ENCODE peak calls at places on chromosome 4, in six cellular contexts. One of them, this sample, is unnamed.

GRCh38 chr4:139115226-139115625 is 61.8 kb downstream of the ELF2 start:
- DNase-seq in HCT116: no peak
- DNase-seq in BJ: no peak
- DNase-seq in sciatic nerve: no peak
- DNase-seq in left ventricle myocardium superior: no peak
- DNase-seq in fibroblast of lung: no peak
- DNase-seq in this sample: no peak

GRCh38 chr4:113828712-113829111 is 67.2 kb upstream of the CAMK2D start:
- DNase-seq in HCT116: no peak
- DNase-seq in BJ: no peak
- DNase-seq in sciatic nerve: no peak
- DNase-seq in left ventricle myocardium superior: no peak
- DNase-seq in fibroblast of lung: peak
- DNase-seq in this sample: no peak

GRCh38 chr4:28391877-28392276 is 1531.2 kb downstream of the STIM2 start:
- DNase-seq in HCT116: no peak
- DNase-seq in BJ: no peak
- DNase-seq in sciatic nerve: no peak
- DNase-seq in left ventricle myocardium superior: no peak
- DNase-seq in fibroblast of lung: no peak
- DNase-seq in this sample: no peak

GRCh38 chr4:109207060-109207459 is 95.4 kb downstream of the COL25A1 start:
- DNase-seq in HCT116: no peak
- DNase-seq in BJ: no peak
- DNase-seq in sciatic nerve: no peak
- DNase-seq in left ventricle myocardium superior: no peak
- DNase-seq in fibroblast of lung: peak
- DNase-seq in this sample: no peak

GRCh38 chr4:99062120-99062519 is 26.5 kb downstream of the ADH5 start:
- DNase-seq in HCT116: no peak
- DNase-seq in BJ: no peak
- DNase-seq in sciatic nerve: no peak
- DNase-seq in left ventricle myocardium superior: no peak
- DNase-seq in fibroblast of lung: no peak
- DNase-seq in this sample: peak

GRCh38 chr4:47120783-47121182 is 89.4 kb downstream of the GABRB1 start:
- DNase-seq in HCT116: no peak
- DNase-seq in BJ: no peak
- DNase-seq in sciatic nerve: no peak
- DNase-seq in left ventricle myocardium superior: peak
- DNase-seq in fibroblast of lung: no peak
- DNase-seq in this sample: no peak

GRCh38 chr4:2924765-2925301 is 38.4 kb downstream of the NOP14 start:
- DNase-seq in HCT116: no peak
- DNase-seq in BJ: no peak
- DNase-seq in sciatic nerve: no peak
- DNase-seq in left ventricle myocardium superior: no peak
- DNase-seq in fibroblast of lung: no peak
- DNase-seq in this sample: no peak

GRCh38 chr4:136463941-136464340 is 1068.4 kb downstream of the PCDH18 start:
- DNase-seq in HCT116: no peak
- DNase-seq in BJ: no peak
- DNase-seq in sciatic nerve: no peak
- DNase-seq in left ventricle myocardium superior: no peak
- DNase-seq in fibroblast of lung: no peak
- DNase-seq in this sample: no peak

GRCh38 chr4:114180481-114180880 is 201.0 kb upstream of the ARSJ start:
- DNase-seq in HCT116: peak
- DNase-seq in BJ: no peak
- DNase-seq in sciatic nerve: peak
- DNase-seq in left ventricle myocardium superior: peak
- DNase-seq in fibroblast of lung: peak
- DNase-seq in this sample: no peak

GRCh38 chr4:54004463-54004862 is 59.9 kb downstream of the CHIC2 start:
- DNase-seq in HCT116: no peak
- DNase-seq in BJ: no peak
- DNase-seq in sciatic nerve: no peak
- DNase-seq in left ventricle myocardium superior: no peak
- DNase-seq in fibroblast of lung: no peak
- DNase-seq in this sample: no peak

GRCh38 chr4:15197005-15197404 is 194.7 kb downstream of the CPEB2 start:
- DNase-seq in HCT116: no peak
- DNase-seq in BJ: no peak
- DNase-seq in sciatic nerve: no peak
- DNase-seq in left ventricle myocardium superior: no peak
- DNase-seq in fibroblast of lung: peak
- DNase-seq in this sample: no peak

GRCh38 chr4:160180206-160180605 is 1077.3 kb downstream of the RAPGEF2 start:
- DNase-seq in HCT116: peak
- DNase-seq in BJ: peak
- DNase-seq in sciatic nerve: no peak
- DNase-seq in left ventricle myocardium superior: no peak
- DNase-seq in fibroblast of lung: no peak
- DNase-seq in this sample: no peak

GRCh38 chr4:124097447-124097846 is 615.1 kb downstream of the ANKRD50 start:
- DNase-seq in HCT116: no peak
- DNase-seq in BJ: no peak
- DNase-seq in sciatic nerve: no peak
- DNase-seq in left ventricle myocardium superior: no peak
- DNase-seq in fibroblast of lung: no peak
- DNase-seq in this sample: no peak

GRCh38 chr4:158015241-158015640 is 157.6 kb downstream of the GASK1B start:
- DNase-seq in HCT116: no peak
- DNase-seq in BJ: no peak
- DNase-seq in sciatic nerve: no peak
- DNase-seq in left ventricle myocardium superior: no peak
- DNase-seq in fibroblast of lung: peak
- DNase-seq in this sample: no peak

GRCh38 chr4:2281575-2282343 is 19.9 kb upstream of the MXD4 start:
- DNase-seq in HCT116: no peak
- DNase-seq in BJ: no peak
- DNase-seq in sciatic nerve: no peak
- DNase-seq in left ventricle myocardium superior: peak
- DNase-seq in fibroblast of lung: no peak
- DNase-seq in this sample: no peak

GRCh38 chr4:98786866-98787265 is 128.5 kb upstream of the TSPAN5 start:
- DNase-seq in HCT116: no peak
- DNase-seq in BJ: no peak
- DNase-seq in sciatic nerve: no peak
- DNase-seq in left ventricle myocardium superior: no peak
- DNase-seq in fibroblast of lung: peak
- DNase-seq in this sample: no peak

GRCh38 chr4:7299051-7299907 is 106.9 kb downstream of the SORCS2 start:
- DNase-seq in HCT116: no peak
- DNase-seq in BJ: no peak
- DNase-seq in sciatic nerve: no peak
- DNase-seq in left ventricle myocardium superior: peak
- DNase-seq in fibroblast of lung: no peak
- DNase-seq in this sample: no peak

GRCh38 chr4:134057356-134057755 is 144.2 kb downstream of the PABPC4L start:
- DNase-seq in HCT116: no peak
- DNase-seq in BJ: no peak
- DNase-seq in sciatic nerve: no peak
- DNase-seq in left ventricle myocardium superior: no peak
- DNase-seq in fibroblast of lung: no peak
- DNase-seq in this sample: no peak

GRCh38 chr4:176995-177394 is 52.7 kb downstream of the ZNF718 start:
- DNase-seq in HCT116: no peak
- DNase-seq in BJ: no peak
- DNase-seq in sciatic nerve: no peak
- DNase-seq in left ventricle myocardium superior: no peak
- DNase-seq in fibroblast of lung: no peak
- DNase-seq in this sample: no peak

GRCh38 chr4:13371050-13371449 is 113.1 kb downstream of the RAB28 start:
- DNase-seq in HCT116: no peak
- DNase-seq in BJ: no peak
- DNase-seq in sciatic nerve: no peak
- DNase-seq in left ventricle myocardium superior: no peak
- DNase-seq in fibroblast of lung: no peak
- DNase-seq in this sample: no peak

GRCh38 chr4:16694491-16695276 is 203.8 kb downstream of the LDB2 start:
- DNase-seq in HCT116: no peak
- DNase-seq in BJ: no peak
- DNase-seq in sciatic nerve: no peak
- DNase-seq in left ventricle myocardium superior: no peak
- DNase-seq in fibroblast of lung: peak
- DNase-seq in this sample: no peak

GRCh38 chr4:8722556-8722955 is 130.0 kb downstream of the CPZ start:
- DNase-seq in HCT116: no peak
- DNase-seq in BJ: no peak
- DNase-seq in sciatic nerve: no peak
- DNase-seq in left ventricle myocardium superior: peak
- DNase-seq in fibroblast of lung: no peak
- DNase-seq in this sample: no peak

GRCh38 chr4:23305026-23305425 is 584.8 kb downstream of the PPARGC1A start:
- DNase-seq in HCT116: no peak
- DNase-seq in BJ: no peak
- DNase-seq in sciatic nerve: no peak
- DNase-seq in left ventricle myocardium superior: no peak
- DNase-seq in fibroblast of lung: peak
- DNase-seq in this sample: no peak

GRCh38 chr4:16256343-16256742 is 30.1 kb upstream of the TAPT1 start:
- DNase-seq in HCT116: no peak
- DNase-seq in BJ: no peak
- DNase-seq in sciatic nerve: no peak
- DNase-seq in left ventricle myocardium superior: no peak
- DNase-seq in fibroblast of lung: no peak
- DNase-seq in this sample: no peak

GRCh38 chr4:74656596-74656995 is 137.7 kb downstream of the BTC start:
- DNase-seq in HCT116: no peak
- DNase-seq in BJ: no peak
- DNase-seq in sciatic nerve: no peak
- DNase-seq in left ventricle myocardium superior: no peak
- DNase-seq in fibroblast of lung: no peak
- DNase-seq in this sample: no peak

GRCh38 chr4:76562851-76563803 is 128.1 kb downstream of the SHROOM3 start:
- DNase-seq in HCT116: no peak
- DNase-seq in BJ: no peak
- DNase-seq in sciatic nerve: no peak
- DNase-seq in left ventricle myocardium superior: no peak
- DNase-seq in fibroblast of lung: peak
- DNase-seq in this sample: no peak

GRCh38 chr4:139666735-139667266 is 1.2 kb downstream of the MGST2 start:
- DNase-seq in HCT116: no peak
- DNase-seq in BJ: no peak
- DNase-seq in sciatic nerve: no peak
- DNase-seq in left ventricle myocardium superior: peak
- DNase-seq in fibroblast of lung: peak
- DNase-seq in this sample: peak

GRCh38 chr4:52371861-52372260 is 287.2 kb downstream of the USP46 start:
- DNase-seq in HCT116: no peak
- DNase-seq in BJ: no peak
- DNase-seq in sciatic nerve: no peak
- DNase-seq in left ventricle myocardium superior: no peak
- DNase-seq in fibroblast of lung: no peak
- DNase-seq in this sample: no peak

GRCh38 chr4:148447672-148448071 is 5.5 kb upstream of the NR3C2 start:
- DNase-seq in HCT116: no peak
- DNase-seq in BJ: no peak
- DNase-seq in sciatic nerve: no peak
- DNase-seq in left ventricle myocardium superior: no peak
- DNase-seq in fibroblast of lung: no peak
- DNase-seq in this sample: no peak

GRCh38 chr4:73589261-73589847 is 30.9 kb downstream of the RASSF6 start:
- DNase-seq in HCT116: no peak
- DNase-seq in BJ: no peak
- DNase-seq in sciatic nerve: no peak
- DNase-seq in left ventricle myocardium superior: no peak
- DNase-seq in fibroblast of lung: peak
- DNase-seq in this sample: no peak

GRCh38 chr4:8571702-8572685 is 8.2 kb upstream of the GPR78 start:
- DNase-seq in HCT116: no peak
- DNase-seq in BJ: no peak
- DNase-seq in sciatic nerve: no peak
- DNase-seq in left ventricle myocardium superior: no peak
- DNase-seq in fibroblast of lung: no peak
- DNase-seq in this sample: no peak